ENCODE peak calls at places on chromosomes 6 and 20, in seven cellular contexts. F, Z, G, L, B, I and K are unnamed samples.

GRCh38 chr20:555933-556332 is 12.3 kb upstream of the CSNK2A1 start:
- DNase-seq in F (no peak), Z (peak; percentile 8), G (no peak), L (no peak), B (no peak), I (no peak), K (no peak)

GRCh38 chr6:166499350-166500163 is 86.9 kb downstream of the RAMACL start:
- DNase-seq in F (no peak), Z (no peak), G (no peak), L (no peak), B (no peak), I (no peak), K (no peak)

GRCh38 chr20:4726710-4727391 is 5.1 kb downstream of the PRND start:
- DNase-seq in F (peak; percentile 58), Z (no peak), G (no peak), L (peak; percentile 61), B (peak; percentile 80), I (peak; percentile 33), K (no peak)

GRCh38 chr6:28368522-28368921 is 18.8 kb downstream of the ZKSCAN3 start:
- DNase-seq in F (no peak), Z (no peak), G (no peak), L (no peak), B (no peak), I (no peak), K (no peak)

GRCh38 chr6:45966797-45967196 is 48.9 kb downstream of the CLIC5 start:
- DNase-seq in F (no peak), Z (no peak), G (no peak), L (no peak), B (no peak), I (no peak), K (no peak)

GRCh38 chr6:73520688-73521350 is at the start of gene EEF1A1:
- DNase-seq in F (peak; percentile 97), Z (peak; percentile 100), G (peak; percentile 99), L (peak; percentile 100), B (peak; percentile 100), I (peak; percentile 99), K (peak; percentile 100)

GRCh38 chr6:139973602-139974373 is 599.3 kb upstream of the CITED2 start:
- DNase-seq in F (peak; percentile 43), Z (no peak), G (no peak), L (peak; percentile 68), B (no peak), I (no peak), K (peak; percentile 9)

GRCh38 chr6:157693867-157694266 is 129.2 kb upstream of the SNX9 start:
- DNase-seq in F (peak; percentile 18), Z (no peak), G (peak; percentile 52), L (peak; percentile 49), B (no peak), I (no peak), K (peak; percentile 69)

GRCh38 chr6:52576392-52577021 is 353 bp downstream of the TRAM2 start:
- DNase-seq in F (peak; percentile 65), Z (peak; percentile 74), G (peak; percentile 54), L (peak; percentile 70), B (peak; percentile 93), I (peak; percentile 71), K (peak; percentile 84)

GRCh38 chr20:19885981-19886665 is 128.1 kb downstream of the RIN2 start:
- DNase-seq in F (peak; percentile 38), Z (no peak), G (peak; percentile 61), L (peak; percentile 49), B (no peak), I (peak; percentile 62), K (peak; percentile 87)

GRCh38 chr20:19888269-19888669 is 128.9 kb upstream of the NAA20 start:
- DNase-seq in F (peak; percentile 38), Z (no peak), G (no peak), L (peak; percentile 57), B (no peak), I (no peak), K (no peak)

GRCh38 chr20:19885576-19885956 is 127.5 kb downstream of the RIN2 start:
- DNase-seq in F (peak; percentile 47), Z (no peak), G (no peak), L (peak; percentile 30), B (no peak), I (no peak), K (no peak)

GRCh38 chr20:19887566-19888268 is 129.4 kb upstream of the NAA20 start:
- DNase-seq in F (no peak), Z (no peak), G (no peak), L (no peak), B (no peak), I (no peak), K (no peak)

GRCh38 chr20:19886666-19887288 is 128.7 kb downstream of the RIN2 start:
- DNase-seq in F (peak; percentile 33), Z (no peak), G (no peak), L (peak; percentile 50), B (no peak), I (no peak), K (no peak)
- H3K4me3 ChIP-seq in F (no peak overlapping the region), Z (no peak overlapping the region), G (peak overlapping the region; percentile 3), L (no peak overlapping the region), B (peak overlapping the region; percentile 5), I (no peak overlapping the region), K (peak overlapping the region; percentile 44)

GRCh38 chr6:68639826-68640505 is 4.9 kb downstream of the ADGRB3 start:
- DNase-seq in F (no peak), Z (no peak), G (no peak), L (no peak), B (no peak), I (no peak), K (no peak)
- H3K4me3 ChIP-seq in F (no peak overlapping the region), Z (peak overlapping the region; percentile 42), G (peak overlapping the region; percentile 30), L (no peak overlapping the region), B (no peak overlapping the region), I (peak overlapping the region; percentile 18), K (peak overlapping the region; percentile 58)

GRCh38 chr20:22604815-22605214 is 20.4 kb upstream of the FOXA2 start:
- DNase-seq in F (no peak), Z (no peak), G (no peak), L (no peak), B (no peak), I (no peak), K (no peak)
- H3K4me3 ChIP-seq in F (no peak overlapping the region), Z (no peak overlapping the region), G (no peak overlapping the region), L (no peak overlapping the region), B (no peak overlapping the region), I (no peak overlapping the region), K (no peak overlapping the region)

GRCh38 chr6:53797304-53797703 is 2.5 kb downstream of the LRRC1 start:
- DNase-seq in F (no peak), Z (no peak), G (no peak), L (no peak), B (no peak), I (no peak), K (no peak)
- H3K4me3 ChIP-seq in F (no peak overlapping the region), Z (no peak overlapping the region), G (peak overlapping the region; percentile 85), L (peak overlapping the region; percentile 86), B (no peak overlapping the region), I (no peak overlapping the region), K (no peak overlapping the region)

GRCh38 chr20:14331671-14332070 is 5.7 kb downstream of the FLRT3 start:
- DNase-seq in F (no peak), Z (no peak), G (no peak), L (no peak), B (no peak), I (no peak), K (no peak)
- H3K4me3 ChIP-seq in F (peak overlapping the region; percentile 27), Z (no peak overlapping the region), G (no peak overlapping the region), L (peak overlapping the region; percentile 7), B (no peak overlapping the region), I (no peak overlapping the region), K (no peak overlapping the region)

DNA sequence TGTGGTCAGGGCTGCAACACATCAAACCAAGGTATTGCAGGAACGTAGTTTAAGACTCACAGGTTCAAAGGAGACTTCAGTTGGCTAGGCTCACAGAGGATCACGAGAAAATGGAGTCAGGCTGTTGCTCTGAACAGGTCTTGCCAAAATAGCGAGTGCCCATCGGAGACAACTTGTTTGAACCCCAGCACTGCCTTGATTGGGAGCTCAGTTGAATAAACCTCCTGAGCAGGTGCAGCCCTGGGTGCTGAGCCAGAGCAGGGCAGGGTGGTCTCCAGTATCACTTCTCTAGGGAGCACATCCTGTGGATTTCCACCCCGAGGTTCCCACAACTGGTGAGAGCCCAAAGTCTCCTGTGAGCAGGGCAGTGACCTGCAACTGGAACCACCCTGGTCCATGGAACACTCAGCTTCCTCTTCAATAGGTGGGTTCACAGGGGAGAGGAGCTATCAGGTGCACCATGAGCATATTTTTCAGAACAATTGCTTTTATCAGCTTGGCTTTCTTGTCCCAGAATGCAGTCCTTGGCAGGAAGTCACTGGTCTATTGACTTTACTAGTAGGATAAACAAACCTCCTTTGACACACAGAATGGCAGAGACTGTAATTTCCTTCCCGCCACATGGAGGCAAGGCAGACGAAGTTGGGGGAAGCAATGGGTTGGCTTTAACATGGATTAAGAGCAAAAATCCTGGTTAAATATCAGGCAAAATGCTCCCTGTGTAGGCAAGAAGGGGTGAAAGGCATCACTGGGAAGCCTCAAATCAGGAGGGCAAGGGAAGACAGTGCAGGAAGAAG is 267.7 kb upstream of the FOXQ1 start:
- DNase-seq in F (no peak), Z (no peak), G (peak; percentile 81), L (no peak), B (no peak), I (no peak), K (no peak)
- H3K4me3 ChIP-seq in F (no peak overlapping the region), Z (no peak overlapping the region), G (no peak overlapping the region), L (no peak overlapping the region), B (no peak overlapping the region), I (no peak overlapping the region), K (no peak overlapping the region)

GRCh38 chr20:58841539-58842264 is 9.0 kb downstream of the GNAS-AS1 start:
- DNase-seq in F (no peak), Z (no peak), G (no peak), L (no peak), B (no peak), I (no peak), K (no peak)
- H3K4me3 ChIP-seq in F (no peak overlapping the region), Z (peak overlapping the region; percentile 47), G (no peak overlapping the region), L (no peak overlapping the region), B (no peak overlapping the region), I (no peak overlapping the region), K (no peak overlapping the region)

DNA sequence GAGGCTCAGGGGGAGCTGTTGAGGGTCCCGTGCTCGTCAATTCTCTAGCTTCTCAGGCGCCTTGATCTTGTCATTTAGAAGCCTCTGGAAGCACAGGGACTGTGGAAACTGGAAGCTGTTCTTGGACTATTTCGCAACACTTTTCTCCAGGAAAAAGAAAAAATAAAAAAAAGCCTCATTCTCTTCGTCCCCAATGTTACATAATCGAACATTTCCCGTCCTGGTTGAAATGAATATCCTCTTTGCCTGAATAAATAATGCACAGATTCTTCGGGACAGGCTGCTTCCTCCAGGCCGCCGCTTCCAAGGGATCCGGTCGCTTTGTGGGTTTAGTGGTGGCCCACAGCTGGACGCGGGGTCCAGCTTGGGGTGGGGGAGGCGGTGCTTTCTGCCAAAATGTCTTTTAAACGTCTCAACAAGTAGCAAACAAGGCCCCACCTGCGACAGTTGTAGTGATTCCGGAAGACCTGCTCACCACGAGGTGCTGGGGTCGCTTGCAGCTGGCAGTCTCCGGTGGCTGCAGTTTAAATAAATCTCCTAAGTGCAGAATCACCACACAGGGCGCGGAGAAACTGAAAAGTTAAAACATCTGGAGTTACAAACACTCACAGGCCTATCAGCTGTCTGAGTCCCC is 125.9 kb upstream of the ESR1 start:
- DNase-seq in F (no peak), Z (no peak), G (no peak), L (peak; percentile 15), B (no peak), I (no peak), K (no peak)
- H3K4me3 ChIP-seq in F (peak overlapping the region; percentile 3), Z (no peak overlapping the region), G (peak overlapping the region; percentile 17), L (no peak overlapping the region), B (no peak overlapping the region), I (peak overlapping the region; percentile 9), K (no peak overlapping the region)

DNA sequence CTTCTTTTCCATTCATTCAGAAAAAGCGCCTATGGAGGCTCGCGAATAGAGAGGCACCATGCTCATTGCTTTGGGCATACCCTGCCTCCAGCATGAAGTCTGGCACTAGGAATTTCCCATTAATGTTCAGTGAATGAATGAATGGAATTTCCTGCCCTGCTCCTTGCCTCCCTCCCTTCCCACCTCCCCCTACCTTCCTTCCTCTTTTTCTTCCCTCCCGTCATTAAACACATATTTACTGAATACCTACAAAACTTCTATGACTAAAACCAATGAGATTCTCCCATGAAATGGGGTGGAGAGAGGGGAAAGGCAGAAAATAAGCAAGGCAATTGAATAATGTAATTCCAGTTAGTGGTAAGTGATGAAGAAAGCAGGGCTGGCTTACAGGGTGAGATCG is 213.8 kb upstream of the AGPAT4 start:
- DNase-seq in F (peak; percentile 42), Z (no peak), G (no peak), L (no peak), B (no peak), I (no peak), K (no peak)
- H3K4me3 ChIP-seq in F (no peak overlapping the region), Z (no peak overlapping the region), G (no peak overlapping the region), L (no peak overlapping the region), B (no peak overlapping the region), I (no peak overlapping the region), K (no peak overlapping the region)